ENCODE peak calls at places on chromosomes 2 and 18, in four cellular contexts. One of them, this sample, is unnamed. For H3K36me3, the result is how much of the 10 kb centered on the place peaks cover.

GRCh38 chr2:44553456-44553855 is 191.7 kb downstream of the CAMKMT start:
- DNase-seq in psoas muscle: no peak
- DNase-seq in neuronal stem cell: no peak
- DNase-seq in HCT116: no peak
- DNase-seq in this sample: no peak

GRCh38 chr2:169001116-169001815 is 29.9 kb downstream of the ABCB11 start:
- DNase-seq in psoas muscle: no peak
- DNase-seq in neuronal stem cell: no peak
- DNase-seq in HCT116: no peak
- DNase-seq in this sample: peak

GRCh38 chr2:45778720-45779171 is 127.3 kb downstream of the PRKCE start:
- DNase-seq in psoas muscle: peak
- DNase-seq in neuronal stem cell: no peak
- DNase-seq in HCT116: peak
- DNase-seq in this sample: peak

GRCh38 chr2:215430528-215431187 is 5.2 kb downstream of the FN1 start:
- DNase-seq in psoas muscle: no peak
- DNase-seq in neuronal stem cell: no peak
- DNase-seq in HCT116: no peak
- DNase-seq in this sample: no peak

GRCh38 chr2:177334940-177335543 is 57.5 kb upstream of the AGPS start:
- DNase-seq in psoas muscle: no peak
- DNase-seq in neuronal stem cell: no peak
- DNase-seq in HCT116: peak
- DNase-seq in this sample: peak

GRCh38 chr2:39150102-39150562 is 29.3 kb upstream of the SOS1 start:
- DNase-seq in psoas muscle: no peak
- DNase-seq in neuronal stem cell: no peak
- DNase-seq in HCT116: no peak
- DNase-seq in this sample: no peak

GRCh38 chr2:211126256-211126655 is 569.9 kb downstream of the CPS1 start:
- DNase-seq in psoas muscle: no peak
- DNase-seq in neuronal stem cell: no peak
- DNase-seq in HCT116: no peak
- DNase-seq in this sample: no peak

GRCh38 chr2:136538489-136538888 is 226.9 kb upstream of the THSD7B start:
- DNase-seq in psoas muscle: no peak
- DNase-seq in neuronal stem cell: no peak
- DNase-seq in HCT116: no peak
- DNase-seq in this sample: no peak

GRCh38 chr2:144124882-144125281 is 395.0 kb downstream of the ZEB2 start:
- DNase-seq in psoas muscle: no peak
- DNase-seq in neuronal stem cell: no peak
- DNase-seq in HCT116: no peak
- DNase-seq in this sample: no peak

GRCh38 chr2:197209274-197209673 is 101.3 kb downstream of the ANKRD44 start:
- DNase-seq in psoas muscle: no peak
- DNase-seq in neuronal stem cell: no peak
- DNase-seq in HCT116: no peak
- DNase-seq in this sample: no peak
- H3K4me3 ChIP-seq in psoas muscle: no peak
- H3K4me3 ChIP-seq in neuronal stem cell: no peak
- H3K4me3 ChIP-seq in HCT116: no peak
- H3K4me3 ChIP-seq in this sample: no peak

GRCh38 chr2:190283783-190284182 is 35.8 kb downstream of the HIBCH start:
- DNase-seq in psoas muscle: no peak
- DNase-seq in neuronal stem cell: no peak
- DNase-seq in HCT116: no peak
- DNase-seq in this sample: no peak
- H3K36me3 ChIP-seq in psoas muscle: under half
- H3K36me3 ChIP-seq in neuronal stem cell: half or more
- H3K36me3 ChIP-seq in HCT116: under half
- H3K36me3 ChIP-seq in this sample: under half

GRCh38 chr2:170155723-170156253 is 22.2 kb upstream of the MYO3B start:
- DNase-seq in psoas muscle: no peak
- DNase-seq in neuronal stem cell: no peak
- DNase-seq in HCT116: no peak
- DNase-seq in this sample: no peak
- H3K4me3 ChIP-seq in psoas muscle: no peak
- H3K4me3 ChIP-seq in neuronal stem cell: no peak
- H3K4me3 ChIP-seq in HCT116: no peak
- H3K4me3 ChIP-seq in this sample: no peak

GRCh38 chr2:15595936-15596335 is 4.3 kb downstream of the DDX1 start:
- DNase-seq in psoas muscle: no peak
- DNase-seq in neuronal stem cell: no peak
- DNase-seq in HCT116: no peak
- DNase-seq in this sample: no peak

GRCh38 chr2:15595342-15595905 is 3.8 kb downstream of the DDX1 start:
- DNase-seq in psoas muscle: no peak
- DNase-seq in neuronal stem cell: no peak
- DNase-seq in HCT116: no peak
- DNase-seq in this sample: no peak

GRCh38 chr2:15596350-15596749 is 4.7 kb downstream of the DDX1 start:
- DNase-seq in psoas muscle: no peak
- DNase-seq in neuronal stem cell: no peak
- DNase-seq in HCT116: no peak
- DNase-seq in this sample: no peak

GRCh38 chr2:15594291-15595256 is 2.9 kb downstream of the DDX1 start:
- DNase-seq in psoas muscle: no peak
- DNase-seq in neuronal stem cell: no peak
- DNase-seq in HCT116: no peak
- DNase-seq in this sample: no peak

DNA sequence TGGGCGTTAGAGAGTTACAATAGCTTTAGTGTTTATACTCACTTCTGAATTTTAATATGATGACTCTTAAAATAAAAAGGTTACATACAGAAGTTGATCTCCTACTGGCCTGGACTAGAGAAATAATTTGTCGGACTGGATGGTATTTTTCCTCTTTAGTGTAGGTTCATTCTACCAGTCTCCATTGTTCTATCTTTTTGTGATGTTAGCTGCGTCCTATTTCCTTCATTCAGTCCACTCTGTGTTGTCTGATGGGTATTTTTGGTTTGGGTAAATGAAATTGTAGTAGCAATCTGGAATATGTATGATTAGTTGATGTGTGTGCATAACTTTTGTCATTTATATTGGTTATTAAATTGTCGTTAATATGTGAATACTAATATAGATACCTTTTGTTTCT is 5.3 kb downstream of the DDX1 start:
- DNase-seq in psoas muscle: no peak
- DNase-seq in neuronal stem cell: no peak
- DNase-seq in HCT116: no peak
- DNase-seq in this sample: no peak
- H3K36me3 ChIP-seq in psoas muscle: half or more
- H3K36me3 ChIP-seq in neuronal stem cell: half or more
- H3K36me3 ChIP-seq in HCT116: half or more
- H3K36me3 ChIP-seq in this sample: half or more

DNA sequence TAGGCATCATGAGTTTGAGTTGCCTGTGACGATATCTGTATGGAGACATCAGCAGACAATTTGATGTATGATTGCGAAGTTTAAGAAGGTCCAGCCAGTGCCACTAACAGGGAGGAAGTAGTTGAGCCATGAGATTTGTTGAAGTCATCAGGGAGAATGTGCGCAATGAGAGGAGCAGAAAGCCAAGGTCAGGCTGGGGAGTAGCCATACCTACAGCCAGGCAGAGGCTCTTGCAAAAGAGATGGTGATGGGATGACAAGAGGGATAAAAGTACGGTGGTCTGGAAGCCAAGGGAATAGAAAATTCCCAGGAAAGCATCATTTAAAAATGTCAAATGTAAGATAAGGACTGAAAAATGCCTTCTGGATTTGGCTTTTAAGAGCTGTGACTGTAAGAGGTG is 51.2 kb downstream of the LIMS1 start:
- DNase-seq in psoas muscle: no peak
- DNase-seq in neuronal stem cell: no peak
- DNase-seq in HCT116: no peak
- DNase-seq in this sample: no peak
- H3K4me3 ChIP-seq in psoas muscle: no peak
- H3K4me3 ChIP-seq in neuronal stem cell: no peak
- H3K4me3 ChIP-seq in HCT116: no peak
- H3K4me3 ChIP-seq in this sample: no peak

GRCh38 chr2:127737892-127738291 is 36.6 kb downstream of the SFT2D3 start:
- DNase-seq in psoas muscle: no peak
- DNase-seq in neuronal stem cell: no peak
- DNase-seq in HCT116: no peak
- DNase-seq in this sample: no peak

GRCh38 chr2:127733113-127733815 is 32.0 kb downstream of the SFT2D3 start:
- DNase-seq in psoas muscle: no peak
- DNase-seq in neuronal stem cell: no peak
- DNase-seq in HCT116: no peak
- DNase-seq in this sample: no peak

GRCh38 chr2:127733816-127734537 is 32.7 kb downstream of the SFT2D3 start:
- DNase-seq in psoas muscle: no peak
- DNase-seq in neuronal stem cell: no peak
- DNase-seq in HCT116: no peak
- DNase-seq in this sample: no peak

GRCh38 chr2:127735044-127735443 is 33.7 kb downstream of the SFT2D3 start:
- DNase-seq in psoas muscle: no peak
- DNase-seq in neuronal stem cell: no peak
- DNase-seq in HCT116: no peak
- DNase-seq in this sample: no peak

GRCh38 chr2:127735537-127736399 is 34.5 kb downstream of the SFT2D3 start:
- DNase-seq in psoas muscle: no peak
- DNase-seq in neuronal stem cell: no peak
- DNase-seq in HCT116: no peak
- DNase-seq in this sample: no peak
- H3K36me3 ChIP-seq in psoas muscle: under half
- H3K36me3 ChIP-seq in neuronal stem cell: half or more
- H3K36me3 ChIP-seq in HCT116: under half
- H3K36me3 ChIP-seq in this sample: under half

DNA sequence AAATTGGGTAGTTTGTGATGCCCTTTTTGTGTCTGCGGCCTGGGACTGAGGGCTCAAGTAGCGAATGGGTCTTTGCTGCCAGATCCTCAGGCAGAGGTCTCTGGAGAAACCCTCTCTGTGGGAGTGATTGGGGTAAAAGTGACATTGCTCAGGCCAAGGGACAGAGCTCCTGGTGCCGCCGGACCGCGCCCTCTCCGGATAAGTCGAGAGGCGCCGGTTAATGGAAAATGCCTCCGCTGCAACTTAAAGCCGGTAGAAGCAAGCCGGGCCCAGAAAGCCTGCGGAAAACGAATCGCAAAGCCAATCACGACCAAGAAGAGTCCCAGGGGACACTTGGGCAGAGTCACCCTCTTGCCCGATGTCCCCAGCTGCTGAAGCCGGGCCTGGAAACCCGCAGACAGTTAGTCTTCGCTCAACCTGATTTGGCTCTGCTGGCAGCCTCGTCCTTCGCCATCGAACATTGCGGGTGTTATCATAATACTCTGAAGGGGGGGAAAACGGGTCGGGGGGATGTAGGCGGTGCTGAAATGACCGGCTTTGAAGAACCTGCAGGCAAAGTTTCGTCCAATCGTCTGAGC is 347 bp upstream of the HOXD12 start:
- DNase-seq in psoas muscle: no peak
- DNase-seq in neuronal stem cell: no peak
- DNase-seq in HCT116: no peak
- DNase-seq in this sample: no peak
- H3K4me3 ChIP-seq in psoas muscle: no peak
- H3K4me3 ChIP-seq in neuronal stem cell: no peak
- H3K4me3 ChIP-seq in HCT116: no peak
- H3K4me3 ChIP-seq in this sample: no peak

GRCh38 chr18:3457261-3457724 is 7.3 kb downstream of the TGIF1 start:
- DNase-seq in psoas muscle: no peak
- DNase-seq in neuronal stem cell: no peak
- DNase-seq in HCT116: no peak
- DNase-seq in this sample: no peak
- H3K36me3 ChIP-seq in psoas muscle: half or more
- H3K36me3 ChIP-seq in neuronal stem cell: half or more
- H3K36me3 ChIP-seq in HCT116: under half
- H3K36me3 ChIP-seq in this sample: under half